ENCODE peak calls at places on chromosomes 12 and 14, in five cellular contexts. One of them, this sample, is unnamed.

GRCh38 chr14:104581521-104581920 is 2.0 kb downstream of the C14orf180 start:
- DNase-seq in mucosa of descending colon: no peak
- DNase-seq in CD8-positive, alpha-beta T cell: no peak
- DNase-seq in A549: no peak
- DNase-seq in choroid plexus epithelial cell: no peak
- DNase-seq in this sample: no peak

GRCh38 chr12:89895591-89895990 is 187.0 kb upstream of the ATP2B1 start:
- DNase-seq in mucosa of descending colon: no peak
- DNase-seq in CD8-positive, alpha-beta T cell: no peak
- DNase-seq in A549: no peak
- DNase-seq in choroid plexus epithelial cell: no peak
- DNase-seq in this sample: no peak

GRCh38 chr12:15688838-15689237 is 100.3 kb downstream of the EPS8 start:
- DNase-seq in mucosa of descending colon: no peak
- DNase-seq in CD8-positive, alpha-beta T cell: no peak
- DNase-seq in A549: no peak
- DNase-seq in choroid plexus epithelial cell: peak; percentile 57
- DNase-seq in this sample: peak; percentile 18

GRCh38 chr12:103924761-103925641 is 5.2 kb upstream of the HSP90B1 start:
- DNase-seq in mucosa of descending colon: no peak
- DNase-seq in CD8-positive, alpha-beta T cell: no peak
- DNase-seq in A549: no peak
- DNase-seq in choroid plexus epithelial cell: peak; percentile 95
- DNase-seq in this sample: no peak

GRCh38 chr14:68089146-68089715 is 269.7 kb downstream of the RAD51B start:
- DNase-seq in mucosa of descending colon: no peak
- DNase-seq in CD8-positive, alpha-beta T cell: no peak
- DNase-seq in A549: peak; percentile 67
- DNase-seq in choroid plexus epithelial cell: peak; percentile 86
- DNase-seq in this sample: peak; percentile 24

GRCh38 chr12:126768517-126768916 is 1498.5 kb upstream of the TMEM132C start:
- DNase-seq in mucosa of descending colon: no peak
- DNase-seq in CD8-positive, alpha-beta T cell: no peak
- DNase-seq in A549: no peak
- DNase-seq in choroid plexus epithelial cell: no peak
- DNase-seq in this sample: no peak

GRCh38 chr12:48070033-48070432 is 35.8 kb downstream of the SENP1 start:
- DNase-seq in mucosa of descending colon: no peak
- DNase-seq in CD8-positive, alpha-beta T cell: no peak
- DNase-seq in A549: no peak
- DNase-seq in choroid plexus epithelial cell: no peak
- DNase-seq in this sample: no peak

GRCh38 chr12:52235822-52236291 is 2.8 kb downstream of the KRT7 start:
- DNase-seq in mucosa of descending colon: peak; percentile 66
- DNase-seq in CD8-positive, alpha-beta T cell: no peak
- DNase-seq in A549: no peak
- DNase-seq in choroid plexus epithelial cell: no peak
- DNase-seq in this sample: no peak

GRCh38 chr14:61812347-61813100 is 50.3 kb downstream of the SNAPC1 start:
- DNase-seq in mucosa of descending colon: no peak
- DNase-seq in CD8-positive, alpha-beta T cell: no peak
- DNase-seq in A549: no peak
- DNase-seq in choroid plexus epithelial cell: peak; percentile 13
- DNase-seq in this sample: peak; percentile 22

GRCh38 chr12:65389436-65389835 is 111.0 kb downstream of the MSRB3 start:
- DNase-seq in mucosa of descending colon: no peak
- DNase-seq in CD8-positive, alpha-beta T cell: no peak
- DNase-seq in A549: no peak
- DNase-seq in choroid plexus epithelial cell: no peak
- DNase-seq in this sample: no peak

GRCh38 chr14:50944647-50945413 is 547 bp upstream of the PYGL start:
- DNase-seq in mucosa of descending colon: peak; percentile 71
- DNase-seq in CD8-positive, alpha-beta T cell: no peak
- DNase-seq in A549: peak; percentile 63
- DNase-seq in choroid plexus epithelial cell: peak; percentile 48
- DNase-seq in this sample: peak; percentile 47

DNA sequence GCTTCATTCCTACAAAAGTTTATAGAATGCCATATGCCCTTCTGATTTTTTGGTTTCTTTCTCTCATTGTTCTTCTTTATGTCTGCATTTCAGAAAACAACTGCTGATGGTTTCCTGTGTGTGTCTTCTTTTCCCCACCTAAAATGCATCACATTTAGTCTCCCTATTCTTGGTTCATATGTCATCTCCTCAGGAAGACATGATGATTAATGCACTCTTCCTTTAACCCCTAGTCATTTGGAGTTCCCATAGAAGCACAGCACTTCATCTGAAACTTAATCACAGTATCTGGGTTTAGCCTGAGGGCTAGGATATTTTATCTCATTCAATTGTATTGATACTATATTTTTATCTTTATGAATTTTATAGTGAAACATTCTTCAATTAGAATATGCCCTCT is 21.5 kb downstream of the GNPNAT1 start:
- DNase-seq in mucosa of descending colon: no peak
- DNase-seq in CD8-positive, alpha-beta T cell: no peak
- DNase-seq in A549: no peak
- DNase-seq in choroid plexus epithelial cell: peak; percentile 13
- DNase-seq in this sample: no peak
- TF ChIP-seq CTCF in mucosa of descending colon: no peak
- TF ChIP-seq CTCF in CD8-positive, alpha-beta T cell: no peak
- TF ChIP-seq CTCF in A549: no peak
- TF ChIP-seq CTCF in choroid plexus epithelial cell: no peak
- TF ChIP-seq CTCF in this sample: no peak

DNA sequence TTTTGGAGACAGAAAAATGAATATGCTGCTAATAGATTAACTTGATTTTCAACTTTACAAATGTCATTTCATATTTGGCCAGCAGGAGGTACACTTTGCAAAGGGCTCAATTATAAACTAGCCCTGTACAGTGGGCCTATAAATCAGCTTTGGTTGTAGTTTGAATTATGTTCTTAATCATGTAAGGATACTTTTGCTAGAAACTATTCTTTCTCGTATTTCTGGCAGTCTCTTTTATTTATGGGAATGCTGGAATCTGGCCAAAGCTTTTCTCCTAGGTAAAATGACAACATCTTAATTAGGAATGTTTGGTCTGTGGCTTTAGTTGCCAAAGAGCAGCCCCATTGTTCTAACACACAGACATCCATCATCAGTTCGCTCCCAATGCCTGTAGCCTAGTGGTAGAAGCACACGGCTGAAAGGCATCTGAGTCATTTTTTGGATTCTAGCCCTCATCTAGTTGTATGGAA is 1322.3 kb upstream of the SEL1L start:
- DNase-seq in mucosa of descending colon: no peak
- DNase-seq in CD8-positive, alpha-beta T cell: no peak
- DNase-seq in A549: no peak
- DNase-seq in choroid plexus epithelial cell: peak; percentile 34
- DNase-seq in this sample: no peak
- TF ChIP-seq CTCF in mucosa of descending colon: no peak
- TF ChIP-seq CTCF in CD8-positive, alpha-beta T cell: no peak
- TF ChIP-seq CTCF in A549: no peak
- TF ChIP-seq CTCF in choroid plexus epithelial cell: peak; percentile 47
- TF ChIP-seq CTCF in this sample: peak; percentile 13

DNA sequence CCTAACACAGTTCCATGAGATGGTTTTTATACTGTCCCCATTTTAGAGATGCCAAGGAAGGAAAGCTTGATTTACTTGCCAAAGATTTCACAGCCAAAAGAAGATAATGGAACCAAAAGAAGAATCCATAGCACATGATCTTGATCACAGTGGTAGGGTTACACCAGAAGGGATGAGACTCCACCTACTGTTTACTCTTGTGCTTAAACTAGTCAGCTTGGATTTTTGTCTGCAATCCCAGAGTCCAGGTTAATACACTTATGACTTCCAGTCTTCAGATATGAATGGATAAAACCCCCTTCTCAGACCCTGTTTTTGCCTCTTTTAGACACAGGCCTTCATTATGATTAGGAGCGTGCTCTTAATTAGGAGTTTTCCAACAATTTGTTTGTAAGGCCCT is 454.2 kb downstream of the AEBP2 start:
- DNase-seq in mucosa of descending colon: no peak
- DNase-seq in CD8-positive, alpha-beta T cell: no peak
- DNase-seq in A549: peak; percentile 27
- DNase-seq in choroid plexus epithelial cell: peak; percentile 87
- DNase-seq in this sample: no peak
- TF ChIP-seq CTCF in mucosa of descending colon: no peak
- TF ChIP-seq CTCF in CD8-positive, alpha-beta T cell: no peak
- TF ChIP-seq CTCF in A549: peak; percentile 33
- TF ChIP-seq CTCF in choroid plexus epithelial cell: peak; percentile 65
- TF ChIP-seq CTCF in this sample: no peak

GRCh38 chr14:100540141-100540925 is 46.9 kb downstream of the BEGAIN start:
- DNase-seq in mucosa of descending colon: no peak
- DNase-seq in CD8-positive, alpha-beta T cell: no peak
- DNase-seq in A549: no peak
- DNase-seq in choroid plexus epithelial cell: no peak
- DNase-seq in this sample: peak; percentile 20
- TF ChIP-seq CTCF in mucosa of descending colon: no peak
- TF ChIP-seq CTCF in CD8-positive, alpha-beta T cell: no peak
- TF ChIP-seq CTCF in A549: peak; percentile 40
- TF ChIP-seq CTCF in choroid plexus epithelial cell: peak; percentile 41
- TF ChIP-seq CTCF in this sample: no peak

GRCh38 chr12:54622463-54623183 is 12.1 kb downstream of the LACRT start:
- DNase-seq in mucosa of descending colon: no peak
- DNase-seq in CD8-positive, alpha-beta T cell: no peak
- DNase-seq in A549: no peak
- DNase-seq in choroid plexus epithelial cell: peak; percentile 39
- DNase-seq in this sample: no peak
- TF ChIP-seq CTCF in mucosa of descending colon: no peak
- TF ChIP-seq CTCF in CD8-positive, alpha-beta T cell: no peak
- TF ChIP-seq CTCF in A549: no peak
- TF ChIP-seq CTCF in choroid plexus epithelial cell: peak; percentile 43
- TF ChIP-seq CTCF in this sample: no peak

GRCh38 chr12:2673966-2674810 is 120.6 kb upstream of the FKBP4 start:
- DNase-seq in mucosa of descending colon: no peak
- DNase-seq in CD8-positive, alpha-beta T cell: no peak
- DNase-seq in A549: no peak
- DNase-seq in choroid plexus epithelial cell: no peak
- DNase-seq in this sample: no peak
- TF ChIP-seq CTCF in mucosa of descending colon: no peak
- TF ChIP-seq CTCF in CD8-positive, alpha-beta T cell: no peak
- TF ChIP-seq CTCF in A549: no peak
- TF ChIP-seq CTCF in choroid plexus epithelial cell: peak; percentile 18
- TF ChIP-seq CTCF in this sample: no peak